ENCODE peak calls at places on chromosomes 3 and 15, in five cellular contexts. E, M, U, G and F are unnamed samples.

GRCh38 chr3:137035631-137036030 is 77.8 kb downstream of the IL20RB start:
- DNase-seq in E (no peak), M (no peak), U (peak), G (no peak), F (no peak)

GRCh38 chr3:196198771-196199753 is 12.1 kb downstream of the ZDHHC19 start:
- DNase-seq in E (no peak), M (peak), U (no peak), G (no peak), F (no peak)

GRCh38 chr3:106337116-106337515 is 468.3 kb upstream of the CBLB start:
- DNase-seq in E (no peak), M (no peak), U (no peak), G (no peak), F (no peak)

GRCh38 chr3:103388214-103388613 is 953.4 kb downstream of the ZPLD1 start:
- DNase-seq in E (no peak), M (no peak), U (no peak), G (no peak), F (no peak)

GRCh38 chr3:127454051-127454450 is 136.5 kb downstream of the TPRA1 start:
- DNase-seq in E (no peak), M (peak), U (no peak), G (no peak), F (peak)

GRCh38 chr3:127256872-127257271 is 31.0 kb downstream of the PRR20G start:
- DNase-seq in E (no peak), M (no peak), U (no peak), G (no peak), F (no peak)

GRCh38 chr15:101579766-101580165 is 72.4 kb downstream of the TM2D3 start:
- DNase-seq in E (peak), M (no peak), U (no peak), G (no peak), F (no peak)

GRCh38 chr15:36004891-36005508 is 459.0 kb upstream of the DPH6 start:
- DNase-seq in E (no peak), M (no peak), U (no peak), G (no peak), F (no peak)

GRCh38 chr15:81085898-81086297 is 48.2 kb upstream of the CFAP161 start:
- DNase-seq in E (no peak), M (no peak), U (no peak), G (no peak), F (no peak)

GRCh38 chr15:72139667-72140066 is 21.5 kb downstream of the SENP8 start:
- DNase-seq in E (no peak), M (no peak), U (no peak), G (no peak), F (no peak)

GRCh38 chr15:57881361-57881760 is 174.8 kb downstream of the POLR2M start:
- DNase-seq in E (no peak), M (no peak), U (no peak), G (no peak), F (no peak)

GRCh38 chr3:170740285-170740684 is 129.7 kb downstream of the RPL22L1 start:
- DNase-seq in E (no peak), M (no peak), U (no peak), G (no peak), F (no peak)

DNA sequence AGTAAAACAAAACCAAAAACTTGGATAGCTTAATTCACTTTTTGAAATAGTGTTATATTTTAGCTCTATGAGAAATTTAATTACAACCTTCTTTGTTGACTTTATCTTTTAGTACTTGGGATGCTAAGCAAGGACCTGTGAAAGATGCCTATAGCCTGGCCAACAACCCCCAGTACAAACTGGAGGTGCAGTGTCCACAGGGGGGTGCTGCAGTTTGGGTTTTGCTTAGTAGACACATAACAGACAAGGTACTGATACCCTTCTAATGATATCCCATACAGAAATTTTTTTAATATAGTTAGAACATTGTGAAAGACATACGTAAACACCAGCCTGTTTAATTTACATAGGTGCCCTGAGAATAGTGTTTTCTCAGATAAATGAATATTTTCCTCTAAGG is 35.3 kb downstream of the CAPN7 start:
- DNase-seq in E (no peak), M (peak), U (no peak), G (no peak), F (no peak)
- TF ChIP-seq CTCF in E (peak), M (no peak), U (peak), G (peak), F (peak)

GRCh38 chr3:52446631-52447511 is 2.0 kb upstream of the SEMA3G start:
- DNase-seq in E (no peak), M (peak), U (peak), G (peak), F (no peak)

GRCh38 chr3:52446042-52446441 is 1.1 kb upstream of the SEMA3G start:
- DNase-seq in E (no peak), M (no peak), U (no peak), G (no peak), F (no peak)

GRCh38 chr3:52443268-52443610 is 1.7 kb downstream of the SEMA3G start:
- DNase-seq in E (no peak), M (no peak), U (no peak), G (no peak), F (no peak)

GRCh38 chr3:52443791-52444687 is 864 bp downstream of the SEMA3G start:
- DNase-seq in E (no peak), M (no peak), U (no peak), G (no peak), F (no peak)

GRCh38 chr3:52444860-52445793 is at the start of gene SEMA3G:
- DNase-seq in E (no peak), M (no peak), U (peak), G (peak), F (no peak)
- TF ChIP-seq CTCF in E (peak), M (no peak), U (peak), G (peak), F (peak)

GRCh38 chr15:63421433-63421832 is 39.8 kb upstream of the CA12 start:
- DNase-seq in E (no peak), M (no peak), U (no peak), G (no peak), F (no peak)

GRCh38 chr15:63425426-63425825 is 43.8 kb upstream of the CA12 start:
- DNase-seq in E (no peak), M (no peak), U (no peak), G (no peak), F (no peak)

GRCh38 chr15:63417721-63418120 is 36.1 kb upstream of the CA12 start:
- DNase-seq in E (no peak), M (no peak), U (no peak), G (no peak), F (no peak)

GRCh38 chr15:63422891-63423290 is 41.2 kb upstream of the CA12 start:
- DNase-seq in E (no peak), M (no peak), U (no peak), G (no peak), F (no peak)

DNA sequence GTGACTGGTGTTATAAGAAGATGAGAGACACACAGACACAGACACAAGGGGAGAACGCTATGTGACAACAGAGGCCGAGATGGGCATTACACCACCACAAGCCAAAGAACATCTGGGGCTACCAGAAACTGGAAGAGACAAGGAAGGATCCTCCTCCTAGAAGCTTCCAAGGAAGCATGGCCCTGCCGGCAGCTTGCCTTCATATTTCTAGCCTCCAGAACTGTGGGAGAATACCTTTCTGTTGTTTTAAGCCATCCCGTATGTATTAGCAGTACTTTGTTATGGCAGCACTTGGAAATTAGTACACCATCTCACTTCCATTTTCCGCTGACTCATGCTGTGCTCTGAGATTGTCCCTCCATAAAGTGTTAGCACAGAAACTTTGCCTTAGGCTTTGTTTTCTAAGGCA is 38.7 kb upstream of the CA12 start:
- DNase-seq in E (no peak), M (no peak), U (no peak), G (no peak), F (no peak)
- TF ChIP-seq CTCF in E (no peak), M (no peak), U (no peak), G (no peak), F (peak)

GRCh38 chr3:155675094-155675493 is 69.8 kb downstream of the PLCH1 start:
- DNase-seq in E (no peak), M (no peak), U (no peak), G (no peak), F (no peak)
- TF ChIP-seq CTCF in E (no peak), M (no peak), U (no peak), G (no peak), F (no peak)

DNA sequence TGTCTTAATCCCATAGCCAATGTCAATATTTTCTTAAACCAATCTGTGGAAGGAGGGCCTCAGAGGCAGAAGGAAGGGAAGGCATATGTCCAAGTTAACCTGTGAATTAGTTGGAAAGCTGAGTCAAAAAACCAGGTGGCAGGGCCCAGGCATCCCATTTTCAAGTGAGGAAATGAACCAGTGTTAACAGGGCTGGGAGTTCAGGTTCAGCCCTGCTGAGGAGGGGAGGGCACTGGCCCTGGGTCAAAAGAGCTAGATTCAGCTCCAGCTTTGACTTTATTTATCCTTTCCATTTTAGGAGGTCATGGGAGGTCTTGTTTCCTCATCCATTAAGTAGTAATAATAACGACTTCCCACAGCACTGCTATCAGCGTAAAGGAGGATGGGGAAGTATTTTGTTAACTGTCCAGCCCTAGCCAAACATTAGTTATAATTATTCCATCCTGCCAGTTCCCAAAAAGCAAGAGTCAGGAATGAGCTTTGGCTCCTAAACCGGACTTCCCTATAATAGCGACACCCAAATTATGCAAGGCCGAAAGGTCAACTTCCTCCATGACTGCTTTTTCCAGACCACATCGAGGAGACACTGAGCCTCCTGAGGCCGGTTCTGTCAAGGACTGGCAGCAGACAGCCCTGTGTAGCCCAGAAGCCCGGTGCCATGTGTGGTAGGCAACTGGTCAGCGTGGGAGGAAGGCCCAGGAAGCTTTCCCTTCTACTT is 3.2 kb downstream of the MASP1 start:
- DNase-seq in E (no peak), M (no peak), U (no peak), G (no peak), F (no peak)
- TF ChIP-seq CTCF in E (no peak), M (no peak), U (no peak), G (no peak), F (no peak)

DNA sequence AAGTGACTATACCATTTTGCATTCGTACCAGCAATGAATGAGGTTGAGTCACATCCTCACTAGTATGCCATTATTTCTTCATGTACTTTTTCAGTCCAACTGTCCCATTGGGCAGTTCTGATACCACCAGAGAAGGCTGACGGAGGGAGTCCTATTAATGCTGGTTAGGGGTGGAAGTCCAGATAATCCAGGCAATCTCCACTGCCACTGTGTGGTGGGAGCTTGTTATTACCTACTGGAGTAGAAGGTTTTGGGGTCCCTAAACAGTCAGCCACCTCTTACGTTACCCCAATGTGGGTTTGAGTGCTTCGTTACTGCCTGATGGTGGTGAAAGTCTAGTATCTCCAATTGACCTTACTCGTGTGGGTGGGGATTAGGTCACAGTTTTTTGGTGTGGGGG is 210.8 kb downstream of the DOCK3 start:
- DNase-seq in E (no peak), M (no peak), U (peak), G (no peak), F (no peak)
- TF ChIP-seq CTCF in E (peak), M (no peak), U (peak), G (peak), F (peak)